ENCODE peak calls at places on chromosomes 2 and 18, in four cellular contexts. X is GM12878, V is K562, P is HepG2. G is an unnamed sample.

GRCh38 chr2:42493885-42494433 is at the start of gene KCNG3:
- DNase-seq in X (no peak), V (peak), P (peak), G (peak)

GRCh38 chr2:158192515-158193234 is 91.0 kb downstream of the UPP2 start:
- DNase-seq in V (no peak), P (no peak), X (no peak), G (no peak)

GRCh38 chr2:1659951-1660565 is 84.3 kb downstream of the PXDN start:
- DNase-seq in X (no peak), P (no peak), V (no peak), G (no peak)

GRCh38 chr2:218785103-218785502 is 3.2 kb downstream of the CYP27A1 start:
- DNase-seq in X (no peak), P (peak), V (no peak), G (no peak)

GRCh38 chr2:73359915-73360697 is 25.5 kb upstream of the ALMS1 start:
- DNase-seq in V (no peak), X (no peak), P (no peak), G (peak)

GRCh38 chr2:226325541-226325940 is 474.1 kb downstream of the IRS1 start:
- DNase-seq in P (no peak), X (no peak), V (no peak), G (no peak)

GRCh38 chr2:145411493-145411892 is 891.6 kb upstream of the ZEB2 start:
- DNase-seq in P (no peak), V (peak), X (peak), G (no peak)

GRCh38 chr2:16264931-16265540 is 324.7 kb downstream of the MYCN start:
- DNase-seq in P (no peak), V (no peak), X (no peak), G (no peak)

GRCh38 chr2:74250189-74250631 is 51.8 kb downstream of the MTHFD2 start:
- DNase-seq in P (peak), V (peak), X (peak), G (peak)

GRCh38 chr2:129710670-129711495 is 268.6 kb upstream of the RAB6C start:
- DNase-seq in P (no peak), V (no peak), X (no peak), G (no peak)

GRCh38 chr2:163640542-163641195 is 95.1 kb downstream of the FIGN start:
- DNase-seq in X (no peak), P (no peak), V (no peak), G (no peak)

GRCh38 chr2:208210688-208211451 is 21.0 kb upstream of the C2orf80 start:
- DNase-seq in P (no peak), X (no peak), V (no peak), G (no peak)

GRCh38 chr2:24021122-24021998 is 11.5 kb downstream of the MFSD2B start:
- DNase-seq in V (peak), P (peak), X (no peak), G (peak)

GRCh38 chr2:230905448-230906430 is 19.3 kb downstream of the GPR55 start:
- DNase-seq in P (peak), X (no peak), V (peak), G (no peak)

GRCh38 chr2:161344737-161345136 is 36.5 kb downstream of the PSMD14 start:
- DNase-seq in V (no peak), X (no peak), P (no peak), G (no peak)

GRCh38 chr2:240296611-240297552 is 138.6 kb upstream of the GPC1 start:
- DNase-seq in X (no peak), P (no peak), V (no peak), G (no peak)

GRCh38 chr2:23587330-23587729 is 202.4 kb downstream of the KLHL29 start:
- DNase-seq in X (no peak), V (no peak), P (no peak), G (no peak)

GRCh38 chr18:6744816-6745455 is 15.4 kb downstream of the ARHGAP28 start:
- DNase-seq in P (no peak), X (no peak), V (no peak), G (no peak)

GRCh38 chr2:152098033-152098797 is 629 bp downstream of the CACNB4 start:
- DNase-seq in P (no peak), X (no peak), V (no peak), G (peak)

GRCh38 chr2:85308951-85309555 is 18.7 kb downstream of the TGOLN2 start:
- DNase-seq in P (peak), V (no peak), X (no peak), G (no peak)

GRCh38 chr2:85308201-85308600 is 19.6 kb downstream of the TGOLN2 start:
- DNase-seq in V (no peak), P (no peak), X (no peak), G (peak)

GRCh38 chr2:85307527-85307897 is 20.3 kb downstream of the TGOLN2 start:
- DNase-seq in P (no peak), V (no peak), X (no peak), G (no peak)

GRCh38 chr2:85310330-85310729 is 17.5 kb downstream of the TGOLN2 start:
- DNase-seq in X (no peak), V (no peak), P (no peak), G (peak)

DNA sequence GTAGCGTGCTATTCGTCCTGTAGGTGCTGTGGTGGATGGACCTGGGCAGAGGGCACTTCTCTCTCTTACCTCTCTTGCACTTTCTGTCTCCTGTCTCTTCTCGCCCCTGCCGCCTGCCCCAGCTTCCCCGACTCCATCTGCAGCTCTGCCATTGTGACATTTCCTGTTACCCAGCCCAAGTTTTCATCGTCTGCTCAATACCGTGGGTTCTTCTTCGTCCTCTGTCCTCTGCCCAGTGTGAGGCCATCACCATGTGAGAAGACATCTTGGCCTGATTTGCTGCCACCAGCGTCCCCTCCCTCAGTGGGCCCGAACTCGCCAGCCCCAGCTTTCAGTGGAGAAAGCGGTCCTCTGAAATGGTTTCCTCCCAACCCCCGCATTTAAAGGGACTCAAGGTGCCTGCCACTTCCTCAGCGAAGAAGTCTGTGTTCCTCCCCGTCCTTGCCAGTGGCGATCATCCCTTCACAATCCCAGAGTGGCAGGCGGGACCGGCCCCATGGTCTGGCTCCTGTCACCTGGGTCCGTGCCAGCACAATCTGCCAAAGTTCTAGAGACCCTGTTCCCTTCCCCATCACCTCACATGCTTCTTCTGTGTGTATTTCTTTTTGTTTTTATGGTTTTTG is 18.0 kb downstream of the TGOLN2 start:
- DNase-seq in V (no peak), P (no peak), X (no peak), G (no peak)
- TF ChIP-seq POLR2AphosphoS5 in V (no peak), P (no peak), X (no peak), G (no peak)

DNA sequence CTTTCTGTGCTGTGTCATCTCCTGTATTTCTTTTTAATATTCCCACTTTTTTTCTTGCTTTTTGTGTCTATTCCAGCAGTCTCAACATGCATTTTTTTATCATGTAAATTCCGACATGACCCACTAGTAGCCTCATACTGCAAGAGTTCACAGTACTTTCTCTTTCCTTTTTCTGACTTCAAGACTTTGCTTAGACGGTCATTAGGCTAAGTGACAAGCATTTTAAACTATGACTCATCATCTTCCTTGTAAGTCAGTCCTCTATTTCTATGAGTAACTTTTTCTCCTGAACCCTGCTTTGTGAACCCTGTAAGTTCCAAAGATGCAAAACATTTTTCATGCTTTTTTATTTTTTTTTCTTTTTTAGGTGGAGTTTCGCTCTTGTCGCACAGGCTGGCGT is 381.2 kb downstream of the TXNL1 start:
- DNase-seq in X (peak), P (no peak), V (no peak), G (no peak)
- TF ChIP-seq JUNB in X (no peak), P (no peak), V (peak), G (no peak)

DNA sequence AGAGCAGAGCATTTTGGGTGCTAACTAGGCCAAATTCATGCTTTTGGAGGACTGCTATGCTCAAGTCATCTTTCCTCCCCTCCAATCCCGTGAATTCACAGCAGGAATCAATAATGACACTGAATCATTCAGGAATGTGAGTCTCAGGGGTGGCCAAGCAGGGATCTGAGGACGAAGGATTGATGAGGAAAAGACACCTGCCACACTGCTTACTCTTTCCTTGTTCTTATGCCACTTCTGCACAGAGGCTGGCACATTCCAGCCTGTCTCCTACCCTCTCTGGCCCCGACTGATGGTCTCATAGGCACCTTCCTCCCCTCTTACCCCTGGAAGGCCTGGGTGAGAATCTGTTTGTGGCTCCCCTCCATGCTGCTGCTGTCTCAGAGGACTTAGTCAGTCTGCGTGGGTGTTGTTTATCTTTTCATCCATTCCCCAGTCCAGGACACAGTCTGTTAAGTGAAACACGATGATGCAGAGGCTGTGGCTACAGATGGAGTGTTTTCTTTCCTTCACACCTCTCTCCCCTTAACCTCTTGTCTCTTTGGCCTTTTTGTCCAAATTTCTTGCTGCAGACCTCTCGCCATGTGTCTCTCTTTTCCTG is 87.1 kb downstream of the RDH14 start:
- DNase-seq in P (no peak), V (peak), X (no peak), G (no peak)
- TF ChIP-seq POLR2AphosphoS5 in P (no peak), V (no peak), X (no peak), G (no peak)

DNA sequence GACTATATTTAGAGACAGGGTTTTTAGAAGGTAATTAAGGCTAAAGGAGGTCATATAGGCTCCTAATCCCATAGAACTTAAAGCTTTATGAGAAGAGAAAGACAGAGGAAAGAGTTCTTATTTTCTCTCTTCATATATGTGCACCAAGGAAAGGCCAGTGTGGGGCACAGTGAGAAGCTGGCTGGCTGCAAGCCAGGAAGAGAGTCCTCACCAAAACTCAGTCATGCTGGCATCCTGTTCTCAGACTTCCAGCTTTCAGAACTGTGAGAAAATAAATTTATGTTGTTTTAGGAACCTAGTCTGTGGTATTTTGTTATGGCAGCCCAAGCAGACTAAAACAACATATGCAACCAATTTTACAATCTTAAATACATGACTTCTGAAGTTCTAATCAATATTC is 31.5 kb upstream of the ATIC start:
- DNase-seq in V (no peak), P (no peak), X (peak), G (no peak)
- TF ChIP-seq JUNB in V (no peak), P (no peak), X (no peak), G (no peak)

GRCh38 chr2:26784570-26785234 is 1.2 kb upstream of the CENPA start:
- DNase-seq in V (no peak), P (no peak), X (no peak), G (no peak)
- TF ChIP-seq POLR2AphosphoS5 in V (no peak), P (no peak), X (no peak), G (no peak)

DNA sequence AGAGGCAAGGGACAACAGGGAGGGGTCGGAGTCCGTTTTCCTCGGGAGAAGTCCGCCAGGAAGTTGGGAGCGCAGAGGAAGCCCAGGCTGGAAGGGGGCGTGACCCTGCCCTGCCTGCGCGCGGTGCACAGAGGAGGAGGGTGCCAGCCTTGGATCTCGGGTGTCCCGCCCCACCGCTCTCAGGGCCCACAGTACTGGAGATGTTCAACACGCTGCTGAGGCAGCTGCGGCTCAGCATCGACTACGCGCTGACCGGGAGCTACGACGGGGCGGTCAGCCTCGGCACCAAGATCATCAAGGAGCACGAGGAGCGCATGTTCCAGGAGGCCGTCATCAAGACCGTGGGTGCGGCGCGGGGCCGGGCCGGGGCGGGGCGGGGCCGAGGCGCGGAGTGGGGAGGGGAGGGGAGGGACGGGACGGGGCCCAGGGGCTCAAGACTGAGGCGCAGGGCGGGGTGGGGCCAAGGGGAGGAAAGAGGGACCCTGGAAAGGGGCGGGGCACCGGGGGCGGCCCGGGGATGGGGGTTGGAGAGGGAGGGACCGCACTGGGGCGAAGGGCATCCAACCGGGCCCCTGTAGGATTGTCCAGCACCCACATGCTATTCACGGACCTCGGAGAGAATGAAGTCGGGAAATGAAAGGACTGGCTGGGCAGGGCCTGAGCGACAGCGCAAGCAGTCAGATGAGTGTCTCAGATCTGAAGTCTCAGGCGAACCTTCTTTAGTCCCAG is 36.6 kb downstream of the POMC start:
- DNase-seq in P (no peak), X (no peak), V (no peak), G (peak)
- TF ChIP-seq JUNB in P (no peak), X (no peak), V (no peak), G (no peak)

G was measured in GM23338.